ENCODE peak calls at places on chromosomes 1 and 21, in four cellular contexts. K is lower lobe of right lung, P is tibial nerve, T is PC-9. V is an unnamed sample.

GRCh38 chr1:30232288-30232899 is 491.0 kb downstream of the MATN1 start:
- DNase-seq in P (no peak), T (no peak), K (no peak), V (no peak)

GRCh38 chr1:243903904-243904303 is 53.9 kb upstream of the AKT3 start:
- DNase-seq in T (no peak), K (no peak), P (no peak), V (no peak)

GRCh38 chr1:211576717-211577116 is 2.2 kb downstream of the SLC30A1 start:
- DNase-seq in K (no peak), P (no peak), T (no peak), V (no peak)

GRCh38 chr1:89953072-89953626 is 41.8 kb upstream of the ZNF326 start:
- DNase-seq in K (no peak), P (no peak), T (peak; percentile 98), V (peak; percentile 91)

GRCh38 chr21:45607922-45608295 is 35.6 kb upstream of the PCBP3 start:
- DNase-seq in P (no peak), T (no peak), K (no peak), V (no peak)

GRCh38 chr1:196148367-196148970 is 459.8 kb downstream of the KCNT2 start:
- DNase-seq in T (no peak), P (no peak), K (no peak), V (no peak)

GRCh38 chr21:31475223-31475622 is 131.2 kb upstream of the TIAM1 start:
- DNase-seq in K (no peak), P (no peak), T (no peak), V (no peak)

GRCh38 chr1:44485229-44485932 is 80.3 kb downstream of the RNF220 start:
- DNase-seq in T (no peak), P (no peak), K (no peak), V (peak; percentile 35)

GRCh38 chr1:183234660-183235476 is 48.8 kb downstream of the LAMC2 start:
- DNase-seq in P (peak; percentile 77), T (peak; percentile 96), K (no peak), V (peak; percentile 96)

GRCh38 chr1:217955723-217956122 is 324.6 kb downstream of the SPATA17 start:
- DNase-seq in K (no peak), P (no peak), T (no peak), V (no peak)

GRCh38 chr1:155167166-155168104 is 5.7 kb downstream of the KRTCAP2 start:
- DNase-seq in K (peak; percentile 92), T (peak; percentile 66), P (peak; percentile 83), V (peak; percentile 72)

GRCh38 chr21:41622831-41623548 is 115.0 kb upstream of the TMPRSS2 start:
- DNase-seq in T (no peak), P (no peak), K (no peak), V (peak; percentile 26)

DNA sequence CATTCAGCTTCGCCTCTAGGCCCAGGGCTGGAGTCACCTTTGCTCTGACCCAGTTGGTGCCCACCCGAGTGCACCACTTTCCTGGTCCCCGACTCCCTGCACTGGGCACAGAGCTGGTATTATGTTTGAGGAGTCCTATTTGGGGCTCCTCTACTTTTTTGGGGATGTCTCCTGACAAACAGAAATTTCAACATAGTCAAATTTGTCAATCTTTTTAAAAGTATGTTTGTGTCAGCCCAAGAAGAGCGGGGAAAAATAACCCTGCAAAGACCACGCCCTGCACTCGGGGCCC is 11.6 kb downstream of the FAM229A start:
- DNase-seq in K (no peak), P (no peak), T (no peak), V (no peak)
- H3K4me3 ChIP-seq in K (peak overlapping the region; percentile 79), P (peak overlapping the region; percentile 51), T (peak overlapping the region; percentile 74), V (peak overlapping the region; percentile 56)

DNA sequence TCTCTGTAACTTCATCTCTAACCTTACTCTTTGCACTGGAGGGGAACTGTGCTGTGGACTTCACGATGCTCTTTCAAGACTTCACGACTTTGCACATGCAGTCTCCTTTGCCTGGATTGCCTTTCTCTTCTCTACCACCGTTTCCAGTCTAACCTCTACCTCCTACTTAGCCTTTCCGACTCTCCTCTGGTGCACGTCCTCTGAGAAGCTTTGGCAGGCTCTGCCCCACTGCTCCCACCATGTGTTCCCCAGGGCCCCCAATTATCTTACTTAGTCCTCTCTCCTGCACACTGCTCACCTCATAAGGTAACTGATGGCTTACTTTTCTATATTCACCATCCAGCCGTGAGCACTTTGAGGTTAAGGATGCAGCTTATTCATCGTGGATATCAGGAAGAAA is 101.7 kb upstream of the GJB5 start:
- DNase-seq in K (no peak), P (no peak), T (no peak), V (no peak)
- H3K27me3 ChIP-seq in K (peaks cover 40% of the 10 kb centered on the region), P (peaks cover 4% of the 10 kb centered on the region), T (peaks cover 96% of the 10 kb centered on the region), V (peaks cover 7% of the 10 kb centered on the region)

GRCh38 chr1:2914702-2915101 is 106.6 kb upstream of the ACTRT2 start:
- DNase-seq in P (no peak), K (no peak), T (no peak), V (no peak)

GRCh38 chr1:2911391-2912178 is 109.7 kb upstream of the ACTRT2 start:
- DNase-seq in P (no peak), K (no peak), T (no peak), V (no peak)

GRCh38 chr1:2913091-2913490 is 108.2 kb upstream of the ACTRT2 start:
- DNase-seq in P (no peak), K (no peak), T (no peak), V (no peak)

GRCh38 chr1:2910211-2910610 is 108.7 kb upstream of the TTC34 start:
- DNase-seq in P (no peak), T (no peak), K (no peak), V (no peak)

GRCh38 chr1:2912424-2912823 is 108.8 kb upstream of the ACTRT2 start:
- DNase-seq in K (no peak), T (no peak), P (no peak), V (no peak)
- H3K9me3 ChIP-seq in K (no peaks in the 10 kb centered on the region), T (no peaks in the 10 kb centered on the region), P (no peaks in the 10 kb centered on the region), V (no peaks in the 10 kb centered on the region)

GRCh38 chr1:27959792-27960603 is at the start of gene XKR8:
- DNase-seq in P (peak; percentile 38), K (peak; percentile 90), T (peak; percentile 56), V (peak; percentile 87)
- H3K4me3 ChIP-seq in P (peak within 1 kb of the TSS; percentile 64), K (peak within 1 kb of the TSS; percentile 87), T (peak within 1 kb of the TSS; percentile 67), V (peak within 1 kb of the TSS; percentile 56)

GRCh38 chr1:22602060-22602740 is 34.2 kb upstream of the C1QA start:
- DNase-seq in T (no peak), P (no peak), K (no peak), V (no peak)

GRCh38 chr1:22598736-22599135 is 35.4 kb downstream of the EPHA8 start:
- DNase-seq in K (peak; percentile 36), P (no peak), T (no peak), V (no peak)

GRCh38 chr1:22600817-22601605 is 35.4 kb upstream of the C1QA start:
- DNase-seq in K (no peak), T (no peak), P (no peak), V (no peak)

GRCh38 chr1:22601610-22602009 is 34.8 kb upstream of the C1QA start:
- DNase-seq in T (no peak), P (no peak), K (no peak), V (no peak)

DNA sequence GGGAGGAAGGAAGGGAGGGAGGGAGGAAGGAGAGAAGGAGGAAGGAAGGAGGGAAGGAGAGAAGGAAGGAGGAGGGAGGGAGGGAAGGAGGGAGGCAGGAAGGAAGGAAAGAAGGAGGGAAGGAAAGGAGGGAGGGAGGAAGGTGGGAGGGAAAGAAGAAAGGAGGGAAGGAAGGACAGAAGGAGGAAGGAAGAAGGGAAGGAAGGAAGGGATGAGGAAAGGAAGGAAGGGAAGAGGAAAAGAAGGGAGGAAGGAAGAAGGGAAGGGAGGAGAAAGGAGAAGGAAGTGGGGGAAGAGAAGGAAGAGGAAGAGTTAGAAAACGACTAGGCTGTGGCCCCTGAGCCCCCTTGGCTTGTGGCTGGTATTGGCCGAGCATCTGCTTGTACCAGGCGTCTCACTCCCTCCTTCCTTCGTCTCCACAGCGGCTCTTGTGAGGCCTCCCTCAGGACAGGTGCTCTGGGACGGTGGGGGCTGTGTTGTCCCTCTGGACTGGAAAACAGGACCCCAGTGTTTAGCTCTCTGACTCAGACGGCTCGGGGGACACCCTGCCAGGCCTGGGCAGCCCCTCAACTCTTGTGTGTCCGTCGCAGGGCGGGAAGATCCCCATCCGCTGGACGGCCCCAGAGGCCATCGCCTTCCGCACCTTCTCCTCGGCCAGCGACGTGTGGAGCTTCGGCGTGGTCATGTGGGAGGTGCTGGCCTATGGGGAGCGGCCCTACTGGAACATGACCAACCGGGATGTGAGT is 36.2 kb upstream of the C1QA start:
- DNase-seq in T (no peak), K (no peak), P (no peak), V (peak; percentile 50)
- H3K27me3 ChIP-seq in T (peaks cover 71% of the 10 kb centered on the region), K (peaks cover 39% of the 10 kb centered on the region), P (peaks cover 51% of the 10 kb centered on the region), V (peaks cover 17% of the 10 kb centered on the region)

DNA sequence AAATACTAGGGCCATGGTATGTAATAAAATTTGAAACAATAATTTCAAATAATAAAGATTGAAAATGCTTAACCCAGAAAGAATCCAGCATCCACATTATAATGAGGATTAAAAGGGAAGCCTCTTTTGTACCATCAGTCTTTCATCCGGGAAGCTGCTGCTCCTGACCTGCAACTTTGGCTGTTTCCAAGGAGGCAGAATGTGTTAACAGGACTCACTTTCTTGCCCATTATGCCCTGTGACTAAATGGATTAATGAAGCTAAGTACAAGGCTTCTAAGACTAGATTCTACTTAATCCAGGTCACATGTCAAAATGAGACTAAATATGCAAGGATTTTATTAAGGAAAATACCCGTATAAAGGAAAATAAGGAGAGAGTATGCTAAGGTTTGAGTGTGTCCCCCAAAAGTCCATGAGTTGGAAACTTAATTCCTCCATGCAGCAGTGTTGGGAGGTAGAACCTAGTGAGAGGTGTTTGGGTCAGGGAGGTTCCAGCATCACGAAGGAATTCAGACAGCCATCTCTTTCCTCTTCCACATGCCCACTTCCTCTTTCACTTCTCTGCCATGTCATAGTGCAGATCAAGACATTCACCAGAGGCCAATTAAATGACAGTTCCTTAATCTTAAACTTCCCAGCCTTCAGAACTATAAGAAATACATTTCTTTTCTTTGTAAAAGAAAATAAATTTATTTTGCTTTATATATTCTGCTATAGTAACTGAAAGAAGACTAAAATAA is 27.7 kb downstream of the FMO2 start:
- DNase-seq in T (no peak), K (no peak), P (no peak), V (no peak)
- H3K9me3 ChIP-seq in T (no peaks in the 10 kb centered on the region), K (no peaks in the 10 kb centered on the region), P (no peaks in the 10 kb centered on the region), V (no peaks in the 10 kb centered on the region)